ENCODE peak calls at places on chromosome 7, in eight cellular contexts. E is body of pancreas; W is CD8-positive, alpha-beta memory T cell; Z is esophagus squamous epithelium; P is neuronal stem cell; M is CD4-positive, CD25-positive, alpha-beta regulatory T cell; U is GM23338; S is lower lobe of right lung. L is an unnamed sample.

GRCh38 chr7:142153400-142153799 is 41.9 kb downstream of the MGAM2 start:
- DNase-seq in E (peak; percentile 47), W (no peak), Z (no peak), P (no peak), M (no peak), U (no peak), S (no peak), L (no peak)

GRCh38 chr7:94654764-94655561 is 970 bp downstream of the SGCE start:
- DNase-seq in E (peak; percentile 25), W (no peak), Z (no peak), P (peak; percentile 31), M (no peak), U (peak; percentile 48), S (no peak), L (no peak)

GRCh38 chr7:114263219-114263618 is 151.4 kb upstream of the FOXP2 start:
- DNase-seq in E (no peak), W (no peak), Z (no peak), P (no peak), M (no peak), U (no peak), S (no peak), L (no peak)

GRCh38 chr7:99437946-99438572 is 539 bp downstream of the PTCD1 start:
- DNase-seq in E (no peak), W (no peak), Z (no peak), P (no peak), M (no peak), U (no peak), S (no peak), L (no peak)

GRCh38 chr7:73606801-73607691 is 17.3 kb downstream of the MLXIPL start:
- DNase-seq in E (no peak), W (peak; percentile 65), Z (no peak), P (peak; percentile 90), M (peak; percentile 58), U (peak; percentile 96), S (peak; percentile 72), L (no peak)

GRCh38 chr7:117590191-117590590 is 110.4 kb downstream of the CFTR start:
- DNase-seq in E (no peak), W (no peak), Z (no peak), P (no peak), M (no peak), U (no peak), S (no peak), L (no peak)

GRCh38 chr7:33590902-33591301 is 314.4 kb upstream of the BMPER start:
- DNase-seq in E (no peak), W (no peak), Z (no peak), P (no peak), M (no peak), U (no peak), S (no peak), L (no peak)

GRCh38 chr7:18386590-18386989 is 109.0 kb upstream of the HDAC9 start:
- DNase-seq in E (no peak), W (no peak), Z (no peak), P (no peak), M (no peak), U (no peak), S (no peak), L (no peak)

GRCh38 chr7:157703131-157703530 is 366.3 kb downstream of the DNAJB6 start:
- DNase-seq in E (no peak), W (no peak), Z (no peak), P (no peak), M (no peak), U (no peak), S (peak; percentile 32), L (no peak)

GRCh38 chr7:30752979-30753378 is 1.0 kb downstream of the INMT start:
- DNase-seq in E (peak; percentile 69), W (no peak), Z (no peak), P (no peak), M (no peak), U (no peak), S (peak; percentile 66), L (peak; percentile 76)

GRCh38 chr7:27952393-27953290 is 212.7 kb downstream of the TAX1BP1 start:
- DNase-seq in E (no peak), W (no peak), Z (no peak), P (no peak), M (no peak), U (no peak), S (no peak), L (no peak)

GRCh38 chr7:16804674-16805439 is at the start of gene AGR2:
- DNase-seq in E (peak; percentile 29), W (no peak), Z (no peak), P (no peak), M (no peak), U (peak; percentile 14), S (peak; percentile 69), L (no peak)

GRCh38 chr7:86932038-86932512 is 127.4 kb downstream of the ELAPOR2 start:
- DNase-seq in E (peak; percentile 16), W (no peak), Z (no peak), P (no peak), M (no peak), U (peak; percentile 53), S (no peak), L (no peak)

GRCh38 chr7:43902542-43903054 is 3.8 kb downstream of the URGCP start:
- DNase-seq in E (no peak), W (no peak), Z (no peak), P (no peak), M (no peak), U (no peak), S (no peak), L (no peak)

GRCh38 chr7:49022448-49022847 is 98.1 kb downstream of the CDC14C start:
- DNase-seq in E (no peak), W (no peak), Z (no peak), P (no peak), M (no peak), U (no peak), S (no peak), L (no peak)

GRCh38 chr7:37323912-37324430 is 124.7 kb downstream of the ELMO1 start:
- DNase-seq in E (no peak), W (no peak), Z (no peak), P (no peak), M (no peak), U (no peak), S (no peak), L (no peak)

GRCh38 chr7:38679419-38679818 is 48.2 kb upstream of the AMPH start:
- DNase-seq in E (no peak), W (no peak), Z (no peak), P (no peak), M (no peak), U (no peak), S (no peak), L (no peak)

DNA sequence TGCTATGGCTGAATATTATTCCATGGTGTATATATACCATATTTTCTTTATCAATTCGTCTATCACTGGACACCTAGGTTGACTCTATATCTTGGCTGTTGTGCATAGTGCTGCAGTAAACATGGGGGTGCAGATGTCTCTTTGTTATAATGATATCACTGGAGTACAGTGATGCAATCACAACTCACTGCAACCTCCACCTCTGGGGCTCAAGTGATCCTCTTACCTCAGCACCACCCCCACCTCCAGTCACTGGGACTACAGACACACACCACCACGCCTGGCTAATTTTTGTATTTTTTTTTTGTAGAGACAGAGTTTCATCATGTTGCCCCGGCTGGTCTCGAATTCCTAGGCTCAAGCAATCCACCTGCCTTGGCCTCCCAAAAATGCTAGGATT is 15.6 kb downstream of the KLHL7 start:
- DNase-seq in E (no peak), W (no peak), Z (no peak), P (no peak), M (no peak), U (no peak), S (no peak), L (no peak)
- H3K4me1 ChIP-seq in E (peaks cover 10% of the 10 kb centered on the region), W (no peaks in the 10 kb centered on the region), Z (no peaks in the 10 kb centered on the region), P (peaks cover 9% of the 10 kb centered on the region), M (no peaks in the 10 kb centered on the region), U (peaks cover 22% of the 10 kb centered on the region), S (no peaks in the 10 kb centered on the region), L (no peaks in the 10 kb centered on the region)

GRCh38 chr7:24829787-24830186 is 72.5 kb upstream of the GSDME start:
- DNase-seq in E (no peak), W (no peak), Z (no peak), P (no peak), M (no peak), U (no peak), S (no peak), L (no peak)
- H3K4me1 ChIP-seq in E (peaks cover 27% of the 10 kb centered on the region), W (peaks cover 28% of the 10 kb centered on the region), Z (peaks cover 26% of the 10 kb centered on the region), P (peaks cover 2% of the 10 kb centered on the region), M (peaks cover 31% of the 10 kb centered on the region), U (no peaks in the 10 kb centered on the region), S (peaks cover 35% of the 10 kb centered on the region), L (no peaks in the 10 kb centered on the region)

DNA sequence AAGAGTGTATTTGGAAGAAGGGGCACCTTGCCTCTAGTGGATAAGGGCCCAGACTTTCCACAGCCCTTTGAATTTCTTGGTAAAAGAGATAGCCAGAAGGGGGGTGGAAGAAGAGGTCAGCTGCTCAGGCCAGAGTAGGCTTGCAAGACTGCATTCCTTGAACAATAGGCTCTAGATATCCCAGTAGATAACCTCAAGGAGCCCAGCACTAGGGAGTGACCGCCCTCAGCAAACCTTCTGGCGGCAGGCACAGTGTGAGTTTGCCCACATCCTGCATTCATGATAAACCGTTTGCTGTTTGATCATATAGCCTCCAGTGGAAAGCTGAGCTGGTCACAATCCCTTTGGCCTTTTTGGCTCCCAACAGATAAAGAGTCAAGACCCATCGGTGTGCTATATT is 70.5 kb downstream of the NPY start:
- DNase-seq in E (no peak), W (no peak), Z (no peak), P (no peak), M (no peak), U (no peak), S (no peak), L (no peak)
- H3K4me1 ChIP-seq in E (no peaks in the 10 kb centered on the region), W (no peaks in the 10 kb centered on the region), Z (no peaks in the 10 kb centered on the region), P (peaks cover 2% of the 10 kb centered on the region), M (no peaks in the 10 kb centered on the region), U (no peaks in the 10 kb centered on the region), S (no peaks in the 10 kb centered on the region), L (no peaks in the 10 kb centered on the region)

DNA sequence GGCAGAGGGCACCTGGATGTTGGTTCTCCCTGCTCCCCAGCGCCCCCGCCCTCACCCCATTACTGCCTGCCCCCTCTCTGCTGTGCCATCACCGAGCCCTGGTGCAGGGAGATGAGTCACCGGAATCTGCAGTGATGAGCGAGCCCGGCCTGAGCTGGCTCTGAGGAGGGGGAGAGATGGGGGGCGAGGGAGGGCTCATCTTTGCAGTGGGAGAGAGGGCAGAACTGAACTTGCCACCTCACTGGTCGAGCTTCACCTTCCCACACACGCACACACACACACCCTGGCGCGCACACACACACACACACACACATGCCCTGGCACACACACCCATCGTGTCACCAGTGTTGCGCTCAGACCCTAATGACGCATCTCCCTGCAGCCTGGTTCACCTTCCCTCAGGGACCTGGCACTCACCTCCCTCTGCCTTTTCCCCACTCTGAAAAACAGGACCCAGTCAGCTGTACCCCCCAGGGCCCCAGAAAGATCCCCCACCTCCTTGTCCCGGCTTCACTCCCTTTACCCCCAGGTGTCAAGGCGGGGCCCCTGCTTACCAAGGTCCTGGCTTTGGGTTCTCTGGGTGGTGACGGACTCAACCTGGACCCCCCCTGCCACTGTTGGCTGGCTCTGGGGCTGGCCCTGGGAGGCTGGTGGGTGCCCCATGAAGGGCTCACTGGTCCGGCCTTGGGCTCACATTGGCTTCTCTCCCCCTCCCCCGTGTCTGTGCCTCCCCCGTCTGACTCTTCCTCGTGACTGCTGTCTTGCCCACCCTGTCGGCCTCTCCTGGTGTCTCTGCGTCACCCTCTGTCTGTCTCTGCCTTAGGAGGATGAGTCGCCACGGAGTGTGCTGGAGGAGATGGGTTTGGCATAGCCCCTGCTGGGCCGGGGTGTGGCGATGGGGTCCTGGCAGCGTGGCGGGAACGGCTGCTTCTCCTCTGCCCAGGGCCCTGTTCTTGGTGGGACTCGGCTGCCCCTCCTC is 5.4 kb downstream of the VGF start:
- DNase-seq in E (no peak), W (no peak), Z (no peak), P (no peak), M (no peak), U (no peak), S (no peak), L (no peak)
- H3K4me1 ChIP-seq in E (peaks cover 36% of the 10 kb centered on the region), W (peaks cover 22% of the 10 kb centered on the region), Z (peaks cover 32% of the 10 kb centered on the region), P (peaks cover 21% of the 10 kb centered on the region), M (peaks cover 29% of the 10 kb centered on the region), U (peaks cover 60% of the 10 kb centered on the region), S (peaks cover 34% of the 10 kb centered on the region), L (peaks cover 38% of the 10 kb centered on the region)

L was measured in right atrium auricular region.